ENCODE peak calls at places on chromosomes 5 and 9, in seven cellular contexts. L is effector memory CD4-positive, alpha-beta T cell; W is spleen; U is SK-N-SH; D is caudate nucleus; K is aorta; B is A549. E is an unnamed sample.

GRCh38 chr5:126460459-126460858 is 37.2 kb downstream of the GRAMD2B start:
- DNase-seq in L (no peak), W (no peak), U (no peak), D (peak), K (no peak), B (no peak), E (no peak)

GRCh38 chr5:77430726-77431125 is 61.4 kb downstream of the WDR41 start:
- DNase-seq in L (no peak), W (no peak), U (no peak), D (no peak), K (no peak), B (no peak), E (no peak)

GRCh38 chr5:80411589-80412219 is 3.8 kb downstream of the ZFYVE16 start:
- DNase-seq in L (no peak), W (no peak), U (no peak), D (no peak), K (no peak), B (no peak), E (no peak)

GRCh38 chr5:54832066-54832465 is 153.3 kb downstream of the ESM1 start:
- DNase-seq in L (no peak), W (no peak), U (no peak), D (no peak), K (no peak), B (no peak), E (no peak)

GRCh38 chr5:127313847-127314473 is 23.4 kb downstream of the MEGF10 start:
- DNase-seq in L (peak), W (peak), U (peak), D (peak), K (peak), B (peak), E (peak)

GRCh38 chr9:128412120-128412790 is 8.4 kb upstream of the CERCAM start:
- DNase-seq in L (peak), W (no peak), U (peak), D (peak), K (peak), B (peak), E (peak)

GRCh38 chr5:122775713-122776084 is 819 bp downstream of the SNX2 start:
- DNase-seq in L (no peak), W (no peak), U (peak), D (no peak), K (no peak), B (no peak), E (no peak)

GRCh38 chr5:39716532-39716971 is 291.8 kb upstream of the DAB2 start:
- DNase-seq in L (no peak), W (no peak), U (peak), D (no peak), K (no peak), B (peak), E (peak)

GRCh38 chr9:38529317-38529716 is 91.1 kb downstream of the ANKRD18A start:
- DNase-seq in L (no peak), W (no peak), U (no peak), D (no peak), K (no peak), B (no peak), E (no peak)

GRCh38 chr9:2319421-2319820 is 302.2 kb upstream of the VLDLR start:
- DNase-seq in L (no peak), W (no peak), U (no peak), D (no peak), K (no peak), B (no peak), E (no peak)

GRCh38 chr5:35852084-35852734 is 4.5 kb upstream of the IL7R start:
- DNase-seq in L (peak), W (no peak), U (peak), D (no peak), K (no peak), B (peak), E (peak)

GRCh38 chr5:148237795-148238194 is 530 bp upstream of the MARCOL start:
- DNase-seq in L (no peak), W (no peak), U (no peak), D (no peak), K (no peak), B (no peak), E (no peak)

GRCh38 chr5:136364307-136364706 is 1.0 kb downstream of the TRPC7 start:
- DNase-seq in L (no peak), W (no peak), U (peak), D (no peak), K (no peak), B (peak), E (no peak)

GRCh38 chr5:92917044-92917443 is 664.0 kb downstream of the NR2F1-AS1 start:
- DNase-seq in L (no peak), W (no peak), U (no peak), D (no peak), K (no peak), B (no peak), E (no peak)

GRCh38 chr9:36793277-36793676 is 220.6 kb downstream of the MELK start:
- DNase-seq in L (no peak), W (no peak), U (peak), D (no peak), K (no peak), B (no peak), E (no peak)

GRCh38 chr9:15139467-15139866 is 167.5 kb downstream of the TTC39B start:
- DNase-seq in L (no peak), W (no peak), U (no peak), D (no peak), K (no peak), B (no peak), E (no peak)

GRCh38 chr5:35919191-35919590 is 19.2 kb downstream of the CAPSL start:
- DNase-seq in L (no peak), W (no peak), U (no peak), D (no peak), K (no peak), B (no peak), E (peak)

GRCh38 chr9:83047839-83048775 is 14.8 kb downstream of the RASEF start:
- DNase-seq in L (no peak), W (no peak), U (no peak), D (no peak), K (no peak), B (peak), E (peak)

GRCh38 chr9:96505316-96505991 is 55.5 kb downstream of the HABP4 start:
- DNase-seq in L (no peak), W (no peak), U (no peak), D (no peak), K (no peak), B (no peak), E (peak)

GRCh38 chr9:113803811-113804589 is 72.1 kb upstream of the ZNF618 start:
- DNase-seq in L (no peak), W (no peak), U (no peak), D (no peak), K (no peak), B (no peak), E (no peak)

DNA sequence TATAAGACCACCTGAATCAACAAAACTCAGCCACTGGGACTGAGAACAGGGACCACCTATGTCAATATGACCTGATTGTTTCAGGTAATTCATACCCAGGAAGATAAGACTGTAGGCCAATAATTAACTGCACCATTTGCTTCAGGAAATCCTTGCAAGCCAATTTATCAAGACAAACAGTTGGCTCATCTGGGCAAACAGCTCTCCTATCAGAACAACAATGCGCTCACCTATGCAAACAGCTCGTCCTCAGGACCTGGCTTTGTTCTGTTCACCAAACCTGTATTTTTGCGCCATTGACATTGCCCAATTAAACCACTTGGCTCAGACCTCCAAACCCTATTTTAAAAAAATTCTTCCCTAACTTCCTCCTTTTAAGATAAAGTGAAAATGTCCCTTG is 92.3 kb upstream of the MARCHF11 start:
- DNase-seq in L (no peak), W (no peak), U (no peak), D (no peak), K (no peak), B (no peak), E (no peak)
- H3K27ac ChIP-seq in L (no peak), W (no peak), U (no peak), D (no peak), K (no peak), B (no peak), E (no peak)

GRCh38 chr9:78298046-78298511 is 1.2 kb downstream of the PSAT1 start:
- DNase-seq in L (no peak), W (no peak), U (peak), D (peak), K (no peak), B (peak), E (peak)
- H3K27ac ChIP-seq in L (no peak), W (no peak), U (peak), D (peak), K (no peak), B (peak), E (no peak)

GRCh38 chr9:133421615-133422542 is at the start of gene ADAMTS13:
- DNase-seq in L (no peak), W (no peak), U (no peak), D (no peak), K (no peak), B (peak), E (no peak)
- H3K27ac ChIP-seq in L (peak), W (peak), U (no peak), D (no peak), K (no peak), B (no peak), E (no peak)

DNA sequence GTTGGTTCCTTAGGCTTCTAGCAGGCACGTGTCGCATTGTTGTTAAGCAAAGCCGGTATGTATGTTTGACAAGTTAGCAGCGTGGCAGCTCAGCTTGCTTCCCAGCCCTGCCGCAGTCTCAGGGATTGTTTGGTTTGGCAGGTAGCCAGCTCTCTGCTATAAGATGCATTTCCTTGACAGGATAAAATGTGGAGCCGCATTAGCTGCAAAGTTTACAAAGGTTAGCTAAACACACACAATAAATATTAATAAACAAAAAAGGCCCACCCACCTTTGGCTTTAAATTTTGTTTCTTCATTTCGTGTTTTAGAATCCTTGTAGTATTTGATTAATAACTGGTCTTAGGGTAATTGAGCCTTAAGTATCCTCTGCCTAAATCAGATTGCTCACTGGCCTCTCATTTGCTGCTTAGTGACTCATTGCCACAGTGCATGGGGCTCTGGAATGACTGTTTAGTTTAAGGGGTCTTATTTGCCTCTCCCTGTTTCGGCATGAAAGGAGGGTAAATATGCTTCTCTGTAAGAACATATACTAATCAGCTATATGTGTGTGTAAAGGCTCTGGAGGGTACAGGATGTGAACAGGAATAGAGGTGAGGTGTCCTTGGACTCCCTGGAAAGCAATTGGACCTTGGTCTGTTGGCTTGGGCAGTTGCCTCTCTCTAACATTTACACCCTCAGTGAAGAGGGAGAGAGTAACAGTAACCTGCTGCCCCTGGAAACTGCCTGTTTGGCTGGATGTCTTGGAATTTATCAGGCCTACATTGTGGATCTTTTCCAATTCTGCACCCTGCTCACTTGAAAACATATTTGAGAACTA is 122.0 kb downstream of the GDNF start:
- DNase-seq in L (no peak), W (no peak), U (peak), D (no peak), K (no peak), B (peak), E (peak)
- H3K27ac ChIP-seq in L (no peak), W (no peak), U (peak), D (no peak), K (peak), B (no peak), E (no peak)

GRCh38 chr9:105557804-105558610 is at the start of gene FKTN:
- DNase-seq in L (peak), W (peak), U (peak), D (peak), K (peak), B (peak), E (peak)
- H3K27ac ChIP-seq in L (peak), W (peak), U (peak), D (no peak), K (peak), B (peak), E (peak)